ENCODE peak calls at places on chromosomes 7 and 10, in seven cellular contexts. N is MM.1S, I is GM23248, S is neural progenitor cell, K is fibroblast of lung, T is hepatocyte, Z is HepG2. C is an unnamed sample.
A peak's percentile ranks its signal among the peaks of the same experiment; 100 is the strongest.

GRCh38 chr7:7620224-7620623 is 20.3 kb upstream of the UMAD1 start:
- DNase-seq in N (no peak), I (no peak), S (no peak), K (no peak), T (no peak), Z (no peak), C (no peak)

GRCh38 chr7:49718755-49719154 is 54.7 kb upstream of the VWC2 start:
- DNase-seq in N (no peak), I (no peak), S (no peak), K (no peak), T (no peak), Z (no peak), C (no peak)

GRCh38 chr7:25083201-25083600 is 41.9 kb downstream of the CYCS start:
- DNase-seq in N (no peak), I (no peak), S (no peak), K (peak; percentile 12), T (no peak), Z (no peak), C (peak; percentile 57)

GRCh38 chr7:111650456-111650999 is 88.2 kb upstream of the IMMP2L start:
- DNase-seq in N (no peak), I (peak; percentile 38), S (no peak), K (no peak), T (peak; percentile 34), Z (peak; percentile 80), C (peak; percentile 14)

GRCh38 chr7:40437936-40438634 is 303.3 kb downstream of the SUGCT start:
- DNase-seq in N (no peak), I (peak; percentile 51), S (no peak), K (peak; percentile 36), T (no peak), Z (no peak), C (no peak)

GRCh38 chr10:120205368-120206018 is 251.5 kb upstream of the PLPP4 start:
- DNase-seq in N (no peak), I (no peak), S (no peak), K (no peak), T (no peak), Z (no peak), C (peak; percentile 60)

GRCh38 chr10:6936931-6937330 is 356.9 kb upstream of the PRKCQ start:
- DNase-seq in N (no peak), I (no peak), S (no peak), K (no peak), T (no peak), Z (no peak), C (no peak)

GRCh38 chr7:28024786-28025334 is 155.7 kb downstream of the JAZF1 start:
- DNase-seq in N (no peak), I (peak; percentile 12), S (no peak), K (peak; percentile 45), T (no peak), Z (no peak), C (no peak)

GRCh38 chr7:106619213-106619612 is 41.7 kb downstream of the CCDC71L start:
- DNase-seq in N (no peak), I (no peak), S (no peak), K (no peak), T (no peak), Z (no peak), C (no peak)

GRCh38 chr10:129911451-129912160 is 52.5 kb downstream of the EBF3 start:
- DNase-seq in N (no peak), I (no peak), S (no peak), K (no peak), T (no peak), Z (no peak), C (no peak)

GRCh38 chr7:26686448-26686981 is 177.9 kb downstream of the SKAP2 start:
- DNase-seq in N (peak; percentile 33), I (peak; percentile 60), S (peak; percentile 43), K (peak; percentile 72), T (peak; percentile 62), Z (peak; percentile 68), C (peak; percentile 31)

GRCh38 chr7:157014635-157015555 is 4.4 kb upstream of the MNX1 start:
- DNase-seq in N (peak; percentile 6), I (no peak), S (no peak), K (no peak), T (no peak), Z (no peak), C (no peak)

GRCh38 chr10:78116451-78116850 is 82.8 kb downstream of the RPS24 start:
- DNase-seq in N (no peak), I (no peak), S (no peak), K (no peak), T (no peak), Z (no peak), C (no peak)

GRCh38 chr7:74048999-74049599 is 21.1 kb downstream of the ELN start:
- DNase-seq in N (no peak), I (no peak), S (no peak), K (no peak), T (no peak), Z (no peak), C (no peak)

GRCh38 chr7:24192053-24192452 is 91.9 kb upstream of the NPY start:
- DNase-seq in N (no peak), I (no peak), S (no peak), K (peak; percentile 92), T (no peak), Z (no peak), C (no peak)

GRCh38 chr7:48875300-48875916 is 48.9 kb upstream of the CDC14C start:
- DNase-seq in N (peak; percentile 26), I (peak; percentile 43), S (peak; percentile 84), K (peak; percentile 15), T (peak; percentile 82), Z (peak; percentile 15), C (peak; percentile 41)

GRCh38 chr7:121337398-121337797 is 8.6 kb downstream of the WNT16 start:
- DNase-seq in N (no peak), I (peak; percentile 21), S (no peak), K (no peak), T (no peak), Z (no peak), C (no peak)

GRCh38 chr7:121331574-121331973 is 2.8 kb downstream of the WNT16 start:
- DNase-seq in N (no peak), I (no peak), S (no peak), K (no peak), T (no peak), Z (no peak), C (no peak)

GRCh38 chr7:121334376-121334775 is 5.6 kb downstream of the WNT16 start:
- DNase-seq in N (no peak), I (no peak), S (no peak), K (no peak), T (no peak), Z (no peak), C (no peak)

GRCh38 chr7:121336579-121336978 is 7.8 kb downstream of the WNT16 start:
- DNase-seq in N (no peak), I (peak; percentile 68), S (no peak), K (peak; percentile 39), T (no peak), Z (no peak), C (no peak)

GRCh38 chr7:121334875-121335648 is 6.3 kb downstream of the WNT16 start:
- DNase-seq in N (no peak), I (peak; percentile 32), S (no peak), K (peak; percentile 43), T (no peak), Z (no peak), C (no peak)
- TF ChIP-seq EZH2 in N (no peak), I (no peak), S (no peak), K (no peak), T (no peak), Z (no peak), C (no peak)

GRCh38 chr7:1511829-1512422 is 7.7 kb upstream of the INTS1 start:
- DNase-seq in N (no peak), I (no peak), S (no peak), K (no peak), T (no peak), Z (no peak), C (no peak)
- H3K4me1 ChIP-seq in N (peaks cover 7% of the 10 kb centered on the region), I (peaks cover 6% of the 10 kb centered on the region), S (no peaks in the 10 kb centered on the region), K (peaks cover 5% of the 10 kb centered on the region), T (no peaks in the 10 kb centered on the region), Z (peaks cover 73% of the 10 kb centered on the region), C (peaks cover 14% of the 10 kb centered on the region)

GRCh38 chr10:14947268-14947667 is 6.6 kb downstream of the DCLRE1C start:
- DNase-seq in N (no peak), I (no peak), S (no peak), K (no peak), T (no peak), Z (no peak), C (no peak)

GRCh38 chr10:14953452-14954000 is 370 bp downstream of the DCLRE1C start:
- DNase-seq in N (peak; percentile 75), I (peak; percentile 83), S (peak; percentile 66), K (peak; percentile 73), T (peak; percentile 63), Z (no peak), C (peak; percentile 60)

GRCh38 chr10:14945097-14945496 is 8.8 kb downstream of the DCLRE1C start:
- DNase-seq in N (no peak), I (peak; percentile 28), S (no peak), K (no peak), T (no peak), Z (no peak), C (peak; percentile 36)

GRCh38 chr10:14952851-14953451 is 945 bp downstream of the DCLRE1C start:
- DNase-seq in N (no peak), I (peak; percentile 41), S (peak; percentile 58), K (peak; percentile 21), T (peak; percentile 20), Z (no peak), C (no peak)

DNA sequence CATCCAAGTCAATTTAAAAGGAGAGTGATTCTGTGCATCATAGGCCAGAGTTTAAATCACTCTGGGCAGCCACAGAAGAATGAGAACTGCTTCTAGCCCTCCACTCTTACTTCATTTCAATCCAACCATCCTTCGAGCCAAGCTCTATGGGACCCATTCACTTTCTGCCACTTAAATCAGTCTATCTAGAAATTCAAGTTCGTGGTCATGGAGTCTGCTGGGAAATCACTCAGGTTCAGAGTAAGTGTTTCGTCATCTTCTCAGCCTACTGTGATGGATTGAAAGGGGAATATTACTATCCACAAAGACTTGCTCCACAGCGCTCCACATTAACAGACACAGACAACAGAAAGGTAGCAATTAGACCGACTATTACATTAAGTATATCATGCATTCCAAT is 4.6 kb downstream of the DCLRE1C start:
- DNase-seq in N (no peak), I (no peak), S (no peak), K (no peak), T (no peak), Z (no peak), C (no peak)
- TF ChIP-seq EZH2 in N (no peak), I (no peak), S (no peak), K (no peak), T (no peak), Z (no peak), C (no peak)

GRCh38 chr7:5822742-5823503 is 41.5 kb upstream of the RNF216 start:
- DNase-seq in N (peak; percentile 96), I (peak; percentile 98), S (peak; percentile 96), K (peak; percentile 90), T (peak; percentile 97), Z (peak; percentile 91), C (peak; percentile 90)

GRCh38 chr7:5831196-5831595 is 49.4 kb upstream of the OCM start:
- DNase-seq in N (no peak), I (no peak), S (peak; percentile 75), K (peak; percentile 88), T (no peak), Z (no peak), C (no peak)

GRCh38 chr7:5824297-5824610 is 42.8 kb upstream of the RNF216 start:
- DNase-seq in N (no peak), I (no peak), S (no peak), K (no peak), T (no peak), Z (no peak), C (no peak)

DNA sequence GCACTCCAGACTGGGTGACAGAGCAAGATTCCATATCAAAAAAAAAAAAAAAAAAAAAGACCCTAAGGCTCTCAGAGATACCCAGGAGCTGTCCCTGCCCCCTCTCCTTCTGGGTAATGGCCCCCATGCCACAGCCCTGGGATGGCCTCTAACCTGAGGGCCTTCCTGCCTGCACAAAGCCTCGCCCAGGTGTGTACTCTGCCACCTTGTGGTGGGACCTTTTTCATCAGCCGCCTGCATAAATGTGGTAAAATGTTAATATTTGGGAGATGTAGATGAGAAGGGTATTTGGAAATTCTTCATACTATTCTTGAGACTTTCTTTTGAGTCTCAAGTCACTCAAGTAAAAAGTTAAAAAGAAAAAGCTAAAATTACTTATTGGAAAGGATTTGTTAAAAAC is 46.3 kb upstream of the RNF216 start:
- DNase-seq in N (peak; percentile 47), I (peak; percentile 18), S (peak; percentile 27), K (no peak), T (no peak), Z (peak; percentile 25), C (no peak)
- H3K4me1 ChIP-seq in N (no peaks in the 10 kb centered on the region), I (no peaks in the 10 kb centered on the region), S (peaks cover 9% of the 10 kb centered on the region), K (peaks cover 2% of the 10 kb centered on the region), T (no peaks in the 10 kb centered on the region), Z (peaks cover 12% of the 10 kb centered on the region), C (no peaks in the 10 kb centered on the region)

C was measured in mammary epithelial cell.